ENCODE peak calls at places on chromosomes 5 and 9, in eight cellular contexts. P is IMR-90, K is thoracic aorta, M is body of pancreas, C is AG04449, F is endothelial cell of umbilical vein, R is fibroblast of pulmonary artery, A is endodermal cell. J is an unnamed sample.

GRCh38 chr9:93139365-93140182 is 5.5 kb upstream of the NINJ1 start:
- DNase-seq in P (no peak), K (no peak), M (no peak), C (no peak), F (no peak), R (no peak), A (no peak), J (no peak)

GRCh38 chr5:142225141-142225540 is 99.7 kb downstream of the SPRY4 start:
- DNase-seq in P (no peak), K (no peak), M (no peak), C (no peak), F (no peak), R (no peak), A (peak), J (no peak)

GRCh38 chr5:139683295-139684271 is 35.4 kb downstream of the CXXC5 start:
- DNase-seq in P (no peak), K (no peak), M (no peak), C (no peak), F (no peak), R (no peak), A (no peak), J (no peak)

GRCh38 chr5:1093361-1093760 is 18.5 kb downstream of the SLC12A7 start:
- DNase-seq in P (no peak), K (no peak), M (no peak), C (no peak), F (no peak), R (no peak), A (no peak), J (no peak)

GRCh38 chr9:107109324-107109723 is 173.8 kb upstream of the RAD23B start:
- DNase-seq in P (no peak), K (no peak), M (no peak), C (no peak), F (no peak), R (no peak), A (no peak), J (no peak)

GRCh38 chr5:60403343-60404006 is 296.5 kb downstream of the DEPDC1B start:
- DNase-seq in P (no peak), K (no peak), M (no peak), C (no peak), F (no peak), R (no peak), A (no peak), J (no peak)

GRCh38 chr5:10724799-10725507 is 36.1 kb downstream of the DAP start:
- DNase-seq in P (peak), K (no peak), M (peak), C (no peak), F (peak), R (peak), A (no peak), J (peak)

GRCh38 chr5:119333421-119333851 is 22.4 kb upstream of the TNFAIP8 start:
- DNase-seq in P (peak), K (no peak), M (no peak), C (no peak), F (no peak), R (no peak), A (no peak), J (no peak)

GRCh38 chr5:27275353-27275752 is 237.0 kb upstream of the CDH9 start:
- DNase-seq in P (no peak), K (no peak), M (no peak), C (no peak), F (no peak), R (no peak), A (no peak), J (no peak)

GRCh38 chr9:100602302-100602930 is 24.5 kb downstream of the CAVIN4 start:
- DNase-seq in P (peak), K (no peak), M (peak), C (no peak), F (peak), R (peak), A (peak), J (peak)

GRCh38 chr9:105389789-105390188 is 58.0 kb upstream of the FSD1L start:
- DNase-seq in P (no peak), K (no peak), M (no peak), C (no peak), F (no peak), R (no peak), A (no peak), J (no peak)

GRCh38 chr5:12284604-12285003 is 380.4 kb upstream of the CTNND2 start:
- DNase-seq in P (no peak), K (no peak), M (no peak), C (no peak), F (no peak), R (no peak), A (no peak), J (no peak)

DNA sequence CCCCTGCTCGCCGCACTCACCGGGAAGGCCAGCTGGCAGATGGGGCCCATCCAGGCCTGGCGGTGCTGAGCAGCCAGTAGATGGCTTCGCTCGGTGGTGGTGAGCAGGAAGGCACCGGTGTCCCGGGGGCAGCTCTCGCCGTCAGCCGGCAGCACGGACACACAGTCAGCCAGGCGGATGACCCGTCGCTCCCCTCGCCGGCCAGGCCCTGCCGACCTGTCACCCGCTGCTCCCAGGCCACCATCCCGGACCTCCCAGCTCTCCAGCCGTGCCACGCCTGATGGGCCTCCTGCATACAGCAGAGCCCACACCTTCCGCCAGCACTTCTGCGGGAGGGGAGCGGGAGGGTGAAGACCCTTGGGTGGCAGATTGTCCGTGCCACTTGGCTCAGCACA is 1.4 kb downstream of the DOK3 start:
- DNase-seq in P (no peak), K (no peak), M (no peak), C (no peak), F (no peak), R (no peak), A (no peak), J (no peak)
- H3K4me3 ChIP-seq in P (no peak), K (peak), M (no peak), C (no peak), F (no peak), R (no peak), A (no peak), J (no peak)

GRCh38 chr9:115855458-115856133 is 298.0 kb upstream of the PAPPA start:
- DNase-seq in P (peak), K (no peak), M (no peak), C (no peak), F (no peak), R (peak), A (no peak), J (no peak)
- TF ChIP-seq CTCF in P (no peak), K (no peak), M (no peak), C (no peak), F (no peak), R (no peak), A (no peak), J (no peak)

DNA sequence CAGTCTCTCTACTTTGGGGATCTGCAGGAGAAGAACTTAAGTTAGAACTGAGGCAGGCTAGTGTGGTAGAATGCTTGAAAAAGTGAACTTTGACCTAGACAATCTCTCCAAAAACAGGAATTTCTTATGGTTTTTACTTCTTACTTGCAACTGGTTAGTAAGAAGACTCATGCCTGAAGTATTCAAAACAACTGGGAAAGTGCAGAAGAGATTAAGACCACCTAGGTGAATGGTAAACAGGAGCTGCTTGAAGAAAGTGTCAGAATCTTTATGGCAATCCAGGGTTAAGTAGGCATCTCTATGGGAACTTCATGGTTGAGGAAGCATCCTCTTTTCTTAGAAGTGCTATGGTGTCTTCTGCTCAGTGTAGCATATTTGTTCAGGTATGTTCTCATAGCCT is 428.6 kb upstream of the TLE4 start:
- DNase-seq in P (peak), K (no peak), M (no peak), C (no peak), F (no peak), R (no peak), A (no peak), J (no peak)
- H3K4me3 ChIP-seq in P (no peak), K (no peak), M (no peak), C (no peak), F (no peak), R (no peak), A (no peak), J (no peak)

GRCh38 chr5:140883373-140883772 is 1.4 kb downstream of the PCDHA13 start:
- DNase-seq in P (no peak), K (no peak), M (no peak), C (no peak), F (no peak), R (no peak), A (peak), J (no peak)

GRCh38 chr5:140877262-140877581 is 2.1 kb downstream of the PCDHA12 start:
- DNase-seq in P (no peak), K (no peak), M (no peak), C (no peak), F (no peak), R (no peak), A (no peak), J (no peak)

GRCh38 chr5:140883927-140884697 is 2.2 kb downstream of the PCDHA13 start:
- DNase-seq in P (no peak), K (no peak), M (no peak), C (no peak), F (no peak), R (no peak), A (peak), J (no peak)

GRCh38 chr5:140882591-140882899 is 621 bp downstream of the PCDHA13 start:
- DNase-seq in P (no peak), K (no peak), M (peak), C (no peak), F (no peak), R (no peak), A (peak), J (no peak)

GRCh38 chr5:140881889-140882590 is at the start of gene PCDHA13:
- DNase-seq in P (no peak), K (no peak), M (peak), C (no peak), F (peak), R (peak), A (peak), J (no peak)
- TF ChIP-seq CTCF in P (no peak), K (no peak), M (no peak), C (no peak), F (peak), R (no peak), A (peak), J (peak)

J was measured in HFF-Myc.